ENCODE peak calls at places on chromosomes 13 and 19, in four cellular contexts. O is T-helper 17 cell, S is RWPE1, W is mucosa of descending colon. L is an unnamed sample.

GRCh38 chr19:56689198-56689597 is 17.6 kb upstream of the ZNF835 start:
- DNase-seq in W (no peak), S (no peak), O (no peak), L (no peak)

GRCh38 chr19:925912-926594 is at the start of gene ARID3A:
- DNase-seq in S (peak), W (no peak), O (no peak), L (peak)

GRCh38 chr13:108947551-108948030 is 318.2 kb downstream of the MYO16 start:
- DNase-seq in O (no peak), S (no peak), W (no peak), L (no peak)

GRCh38 chr13:51432576-51432975 is 20.3 kb downstream of the INTS6 start:
- DNase-seq in W (no peak), O (no peak), S (no peak), L (no peak)

GRCh38 chr19:56076413-56076998 is 44.6 kb downstream of the ZNF787 start:
- DNase-seq in O (peak), S (peak), W (peak), L (peak)

GRCh38 chr13:22061371-22061805 is 390.5 kb downstream of the FGF9 start:
- DNase-seq in S (no peak), O (peak), W (no peak), L (no peak)

GRCh38 chr19:43767316-43767715 is 12.6 kb upstream of the SMG9 start:
- DNase-seq in S (no peak), W (no peak), O (no peak), L (no peak)

GRCh38 chr13:48403151-48403631 is 9.7 kb downstream of the LPAR6 start:
- DNase-seq in W (no peak), S (no peak), O (no peak), L (no peak)

GRCh38 chr13:51906581-51906980 is 44.8 kb downstream of the CCDC70 start:
- DNase-seq in S (no peak), O (no peak), W (no peak), L (no peak)

L was measured in colonic mucosa.